ENCODE peak calls at places on chromosomes 3 and 15, in five cellular contexts. R is prostate gland; E is CD8-positive, alpha-beta memory T cell; B is mesenchymal stem cell; N is esophagus squamous epithelium. I is an unnamed sample.

GRCh38 chr3:194294199-194294887 is 56.8 kb downstream of the CPN2 start:
- DNase-seq in R (no peak), E (no peak), N (no peak), B (no peak), I (peak; percentile 9)

GRCh38 chr3:12934431-12934830 is 93.1 kb upstream of the RPL32 start:
- DNase-seq in E (no peak), N (no peak), R (peak; percentile 33), B (no peak), I (peak; percentile 59)

GRCh38 chr3:377158-377561 is 180.6 kb downstream of the CHL1 start:
- DNase-seq in R (no peak), N (no peak), E (no peak), B (peak; percentile 25), I (no peak)

GRCh38 chr15:37891754-37892368 is 42.6 kb upstream of the TMCO5A start:
- DNase-seq in R (peak; percentile 8), B (peak; percentile 64), E (no peak), N (no peak), I (no peak)

GRCh38 chr3:105367063-105367405 is 325 bp downstream of the ALCAM start:
- DNase-seq in N (no peak), B (peak; percentile 52), R (peak; percentile 17), E (peak; percentile 36), I (no peak)

GRCh38 chr3:86984271-86984670 is 6.7 kb downstream of the VGLL3 start:
- DNase-seq in R (no peak), N (no peak), E (no peak), B (no peak), I (no peak)

GRCh38 chr3:122932251-122932967 is 95.2 kb downstream of the SEMA5B start:
- DNase-seq in E (no peak), N (no peak), B (no peak), R (no peak), I (no peak)

GRCh38 chr3:140508545-140508944 is 169.3 kb upstream of the TRIM42 start:
- DNase-seq in R (no peak), B (no peak), E (no peak), N (no peak), I (no peak)

GRCh38 chr3:87900061-87900460 is 158.7 kb downstream of the CGGBP1 start:
- DNase-seq in N (no peak), R (no peak), B (no peak), E (no peak), I (no peak)

GRCh38 chr15:69026355-69026754 is 11.9 kb downstream of the NOX5 start:
- DNase-seq in N (no peak), R (no peak), B (no peak), E (no peak), I (no peak)

GRCh38 chr3:12965999-12966846 is 107.0 kb downstream of the IQSEC1 start:
- DNase-seq in N (no peak), B (peak; percentile 16), E (no peak), R (no peak), I (no peak)

GRCh38 chr3:13594146-13594545 is 45.2 kb downstream of the FBLN2 start:
- DNase-seq in B (no peak), E (no peak), R (no peak), N (no peak), I (no peak)

GRCh38 chr3:127451321-127451720 is 139.2 kb downstream of the TPRA1 start:
- DNase-seq in N (no peak), R (no peak), B (no peak), E (no peak), I (no peak)

GRCh38 chr3:100001083-100001482 is 113.2 kb downstream of the FILIP1L start:
- DNase-seq in E (no peak), B (no peak), N (no peak), R (no peak), I (no peak)

GRCh38 chr15:35107561-35107960 is 22.5 kb upstream of the NANOGP8 start:
- DNase-seq in N (no peak), R (no peak), E (no peak), B (no peak), I (no peak)

GRCh38 chr3:75396316-75396802 is 267.8 kb upstream of the FRG2C start:
- DNase-seq in R (no peak), N (no peak), E (no peak), B (no peak), I (no peak)

GRCh38 chr15:67515090-67515489 is 5.8 kb upstream of the C15orf61 start:
- DNase-seq in R (no peak), B (no peak), N (no peak), E (no peak), I (no peak)

GRCh38 chr3:115627180-115628074 is 4.1 kb downstream of the GAP43 start:
- DNase-seq in E (no peak), N (no peak), B (no peak), R (no peak), I (no peak)

GRCh38 chr15:33215941-33216872 is 21.7 kb upstream of the FMN1 start:
- DNase-seq in N (no peak), B (peak; percentile 22), R (no peak), E (no peak), I (no peak)

GRCh38 chr3:194928183-194928736 is 242.6 kb downstream of the FAM43A start:
- DNase-seq in B (peak; percentile 74), R (no peak), E (no peak), N (no peak), I (no peak)

GRCh38 chr15:101049282-101049681 is 130.1 kb downstream of the LRRK1 start:
- DNase-seq in E (no peak), R (no peak), B (no peak), N (no peak), I (no peak)

GRCh38 chr3:183817111-183817510 is 8.3 kb downstream of the MAP6D1 start:
- DNase-seq in R (no peak), N (no peak), E (no peak), B (no peak), I (no peak)

DNA sequence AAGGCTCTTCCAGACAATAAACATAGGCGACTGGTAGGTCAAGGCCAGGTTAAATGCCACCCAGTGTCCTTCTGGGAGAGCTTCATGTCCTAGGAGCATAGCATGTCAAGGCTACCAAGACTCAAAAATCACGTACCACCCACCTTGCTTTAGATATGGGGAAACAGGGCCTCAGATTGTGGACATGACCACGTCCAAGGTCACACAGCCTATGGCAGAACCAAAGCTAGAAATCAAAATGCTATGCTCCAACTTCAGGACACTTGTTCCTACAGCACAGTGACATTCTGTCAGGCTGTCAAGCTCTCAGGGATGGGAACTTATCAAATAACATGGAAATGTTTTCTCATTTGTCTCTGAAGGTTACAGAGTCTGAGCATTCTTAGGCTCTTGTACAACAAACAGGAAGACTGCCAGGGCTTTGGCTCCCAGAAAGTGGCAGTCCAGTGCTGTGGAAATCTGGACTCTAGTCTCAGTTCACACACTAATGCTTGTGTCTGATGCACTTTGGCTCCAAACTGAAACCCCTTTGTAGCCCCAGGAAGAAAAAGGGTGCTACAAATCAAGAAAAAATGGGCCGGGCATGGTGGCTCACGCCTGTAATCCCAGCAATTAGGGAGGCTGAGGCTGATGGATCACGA is 170.4 kb upstream of the LPP start:
- DNase-seq in E (no peak), N (no peak), R (no peak), B (no peak), I (no peak)
- H3K4me1 ChIP-seq in E (peaks cover 50% of the 10 kb centered on the region), N (no peaks in the 10 kb centered on the region), R (no peaks in the 10 kb centered on the region), B (peaks cover 7% of the 10 kb centered on the region), I (peaks cover 8% of the 10 kb centered on the region)

GRCh38 chr3:164781755-164782154 is 296.5 kb downstream of the SI start:
- DNase-seq in B (no peak), R (no peak), N (no peak), E (no peak), I (no peak)
- H3K27ac ChIP-seq in B (no peak overlapping the region), R (no peak overlapping the region), N (no peak overlapping the region), E (no peak overlapping the region), I (no peak overlapping the region)

GRCh38 chr3:170465935-170466334 is 47.3 kb downstream of the CLDN11 start:
- DNase-seq in B (no peak), E (no peak), R (no peak), N (no peak), I (no peak)
- H3K4me1 ChIP-seq in B (peaks cover 7% of the 10 kb centered on the region), E (no peaks in the 10 kb centered on the region), R (peaks cover 12% of the 10 kb centered on the region), N (no peaks in the 10 kb centered on the region), I (no peaks in the 10 kb centered on the region)

GRCh38 chr3:50167782-50168317 is 12.7 kb downstream of the SEMA3F start:
- DNase-seq in E (no peak), N (no peak), B (no peak), R (no peak), I (no peak)
- H3K27ac ChIP-seq in E (no peak overlapping the region), N (peak overlapping the region; percentile 97), B (peak overlapping the region; percentile 72), R (peak overlapping the region; percentile 66), I (peak overlapping the region; percentile 90)

GRCh38 chr3:33433843-33434242 is 6.4 kb downstream of the UBP1 start:
- DNase-seq in E (no peak), N (no peak), R (no peak), B (no peak), I (no peak)
- H3K4me1 ChIP-seq in E (peaks cover 58% of the 10 kb centered on the region), N (peaks cover 16% of the 10 kb centered on the region), R (no peaks in the 10 kb centered on the region), B (peaks cover 10% of the 10 kb centered on the region), I (peaks cover 16% of the 10 kb centered on the region)

DNA sequence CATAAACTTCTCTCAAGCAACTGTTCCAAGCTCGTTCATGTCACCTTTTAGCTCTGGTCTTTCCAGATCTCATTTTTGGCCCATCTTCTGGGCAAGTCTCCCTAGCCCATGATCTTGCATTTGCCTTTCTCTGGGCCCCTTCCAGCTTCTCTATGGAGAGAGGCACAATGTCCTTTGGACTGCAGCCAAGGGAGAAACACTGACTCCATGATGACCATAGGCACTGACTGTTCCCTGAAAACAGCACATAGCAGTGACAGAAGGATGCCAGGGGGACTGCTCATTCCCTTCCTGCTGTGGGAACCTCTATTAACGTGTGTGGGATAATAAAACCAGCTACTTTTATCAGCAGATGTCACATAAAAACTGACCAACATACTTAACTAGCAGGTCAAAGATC is 60.3 kb downstream of the STRIT1 start:
- DNase-seq in E (no peak), N (no peak), R (peak; percentile 98), B (peak; percentile 78), I (peak; percentile 50)
- H3K27ac ChIP-seq in E (no peak overlapping the region), N (peak overlapping the region; percentile 68), R (peak overlapping the region; percentile 76), B (no peak overlapping the region), I (peak overlapping the region; percentile 3)

GRCh38 chr15:88835119-88835518 is 31.9 kb downstream of the ACAN start:
- DNase-seq in B (no peak), N (no peak), E (no peak), R (no peak), I (no peak)
- H3K4me1 ChIP-seq in B (no peaks in the 10 kb centered on the region), N (no peaks in the 10 kb centered on the region), E (no peaks in the 10 kb centered on the region), R (no peaks in the 10 kb centered on the region), I (no peaks in the 10 kb centered on the region)

I was measured in thyroid gland.